ENCODE peak calls at places on chromosome 1, in seven cellular contexts. One of them, this sample, is unnamed.

GRCh38 chr1:219345953-219346352 is 172.3 kb downstream of the LYPLAL1 start:
- DNase-seq in A549: no peak
- DNase-seq in hepatocyte: no peak
- DNase-seq in astrocyte of the cerebellum: no peak
- DNase-seq in IMR-90: no peak
- DNase-seq in CD8-positive, alpha-beta T cell: no peak
- DNase-seq in AG04450: no peak
- DNase-seq in this sample: no peak

GRCh38 chr1:21149862-21150432 is 26.8 kb downstream of the EIF4G3 start:
- DNase-seq in hepatocyte: peak; percentile 54
- DNase-seq in astrocyte of the cerebellum: peak; percentile 98
- DNase-seq in AG04450: peak; percentile 83
- DNase-seq in CD8-positive, alpha-beta T cell: no peak
- DNase-seq in IMR-90: peak; percentile 96
- DNase-seq in A549: peak; percentile 52
- DNase-seq in this sample: peak; percentile 22

GRCh38 chr1:155078496-155079209 is at the start of gene EFNA3:
- DNase-seq in hepatocyte: peak; percentile 92
- DNase-seq in A549: peak; percentile 50
- DNase-seq in AG04450: no peak
- DNase-seq in IMR-90: peak; percentile 42
- DNase-seq in CD8-positive, alpha-beta T cell: peak; percentile 41
- DNase-seq in astrocyte of the cerebellum: no peak
- DNase-seq in this sample: peak; percentile 88

GRCh38 chr1:111990026-111990877 is 784 bp upstream of the KCND3 start:
- DNase-seq in CD8-positive, alpha-beta T cell: no peak
- DNase-seq in A549: no peak
- DNase-seq in astrocyte of the cerebellum: no peak
- DNase-seq in hepatocyte: peak; percentile 29
- DNase-seq in IMR-90: no peak
- DNase-seq in AG04450: no peak
- DNase-seq in this sample: peak; percentile 38

GRCh38 chr1:2258996-2259395 is 30.9 kb downstream of the SKI start:
- DNase-seq in CD8-positive, alpha-beta T cell: peak; percentile 86
- DNase-seq in hepatocyte: no peak
- DNase-seq in A549: no peak
- DNase-seq in astrocyte of the cerebellum: no peak
- DNase-seq in AG04450: no peak
- DNase-seq in IMR-90: no peak
- DNase-seq in this sample: no peak

GRCh38 chr1:225871374-225872074 is 10.7 kb downstream of the TMEM63A start:
- DNase-seq in astrocyte of the cerebellum: no peak
- DNase-seq in IMR-90: no peak
- DNase-seq in hepatocyte: no peak
- DNase-seq in A549: peak; percentile 60
- DNase-seq in CD8-positive, alpha-beta T cell: no peak
- DNase-seq in AG04450: no peak
- DNase-seq in this sample: no peak

GRCh38 chr1:222926566-222926965 is 111.7 kb downstream of the DISP1 start:
- DNase-seq in A549: no peak
- DNase-seq in hepatocyte: no peak
- DNase-seq in AG04450: peak; percentile 45
- DNase-seq in CD8-positive, alpha-beta T cell: no peak
- DNase-seq in IMR-90: peak; percentile 89
- DNase-seq in astrocyte of the cerebellum: peak; percentile 75
- DNase-seq in this sample: no peak

GRCh38 chr1:201947697-201948008 is 1.3 kb upstream of the LMOD1 start:
- DNase-seq in CD8-positive, alpha-beta T cell: no peak
- DNase-seq in IMR-90: no peak
- DNase-seq in astrocyte of the cerebellum: no peak
- DNase-seq in hepatocyte: no peak
- DNase-seq in AG04450: no peak
- DNase-seq in A549: no peak
- DNase-seq in this sample: no peak

GRCh38 chr1:7745783-7746182 is 25.3 kb upstream of the VAMP3 start:
- DNase-seq in AG04450: no peak
- DNase-seq in CD8-positive, alpha-beta T cell: no peak
- DNase-seq in astrocyte of the cerebellum: no peak
- DNase-seq in IMR-90: no peak
- DNase-seq in hepatocyte: no peak
- DNase-seq in A549: no peak
- DNase-seq in this sample: no peak

GRCh38 chr1:67489643-67490042 is 59.4 kb upstream of the SERBP1 start:
- DNase-seq in astrocyte of the cerebellum: no peak
- DNase-seq in hepatocyte: peak; percentile 40
- DNase-seq in AG04450: no peak
- DNase-seq in CD8-positive, alpha-beta T cell: no peak
- DNase-seq in IMR-90: peak; percentile 15
- DNase-seq in A549: no peak
- DNase-seq in this sample: peak; percentile 39

GRCh38 chr1:32925360-32926142 is 24.4 kb upstream of the TMEM54 start:
- DNase-seq in astrocyte of the cerebellum: no peak
- DNase-seq in AG04450: no peak
- DNase-seq in IMR-90: no peak
- DNase-seq in hepatocyte: peak; percentile 58
- DNase-seq in CD8-positive, alpha-beta T cell: no peak
- DNase-seq in A549: no peak
- DNase-seq in this sample: peak; percentile 62

GRCh38 chr1:12148160-12148957 is 18.4 kb upstream of the TNFRSF1B start:
- DNase-seq in A549: no peak
- DNase-seq in CD8-positive, alpha-beta T cell: no peak
- DNase-seq in astrocyte of the cerebellum: no peak
- DNase-seq in AG04450: no peak
- DNase-seq in IMR-90: peak; percentile 76
- DNase-seq in hepatocyte: peak; percentile 76
- DNase-seq in this sample: no peak

GRCh38 chr1:56961426-56961825 is 4.4 kb downstream of the C8B start:
- DNase-seq in hepatocyte: no peak
- DNase-seq in astrocyte of the cerebellum: no peak
- DNase-seq in IMR-90: no peak
- DNase-seq in A549: no peak
- DNase-seq in CD8-positive, alpha-beta T cell: no peak
- DNase-seq in AG04450: no peak
- DNase-seq in this sample: no peak

GRCh38 chr1:193729429-193729828 is 543.0 kb upstream of the B3GALT2 start:
- DNase-seq in AG04450: no peak
- DNase-seq in astrocyte of the cerebellum: no peak
- DNase-seq in CD8-positive, alpha-beta T cell: no peak
- DNase-seq in IMR-90: peak; percentile 65
- DNase-seq in hepatocyte: no peak
- DNase-seq in A549: peak; percentile 39
- DNase-seq in this sample: no peak

GRCh38 chr1:37476087-37476452 is 1.7 kb downstream of the ZC3H12A start:
- DNase-seq in astrocyte of the cerebellum: no peak
- DNase-seq in IMR-90: no peak
- DNase-seq in hepatocyte: no peak
- DNase-seq in CD8-positive, alpha-beta T cell: no peak
- DNase-seq in A549: no peak
- DNase-seq in AG04450: no peak
- DNase-seq in this sample: no peak

GRCh38 chr1:37478451-37478871 is 4.1 kb downstream of the ZC3H12A start:
- DNase-seq in hepatocyte: peak; percentile 22
- DNase-seq in A549: peak; percentile 34
- DNase-seq in CD8-positive, alpha-beta T cell: peak; percentile 71
- DNase-seq in astrocyte of the cerebellum: no peak
- DNase-seq in AG04450: no peak
- DNase-seq in IMR-90: peak; percentile 77
- DNase-seq in this sample: no peak

GRCh38 chr1:37477946-37478345 is 3.6 kb downstream of the ZC3H12A start:
- DNase-seq in AG04450: no peak
- DNase-seq in hepatocyte: peak; percentile 22
- DNase-seq in A549: peak; percentile 19
- DNase-seq in IMR-90: no peak
- DNase-seq in CD8-positive, alpha-beta T cell: no peak
- DNase-seq in astrocyte of the cerebellum: no peak
- DNase-seq in this sample: no peak

GRCh38 chr1:37476460-37477197 is 2.2 kb downstream of the ZC3H12A start:
- DNase-seq in hepatocyte: peak; percentile 89
- DNase-seq in IMR-90: peak; percentile 84
- DNase-seq in astrocyte of the cerebellum: no peak
- DNase-seq in CD8-positive, alpha-beta T cell: no peak
- DNase-seq in AG04450: no peak
- DNase-seq in A549: peak; percentile 65
- DNase-seq in this sample: no peak

DNA sequence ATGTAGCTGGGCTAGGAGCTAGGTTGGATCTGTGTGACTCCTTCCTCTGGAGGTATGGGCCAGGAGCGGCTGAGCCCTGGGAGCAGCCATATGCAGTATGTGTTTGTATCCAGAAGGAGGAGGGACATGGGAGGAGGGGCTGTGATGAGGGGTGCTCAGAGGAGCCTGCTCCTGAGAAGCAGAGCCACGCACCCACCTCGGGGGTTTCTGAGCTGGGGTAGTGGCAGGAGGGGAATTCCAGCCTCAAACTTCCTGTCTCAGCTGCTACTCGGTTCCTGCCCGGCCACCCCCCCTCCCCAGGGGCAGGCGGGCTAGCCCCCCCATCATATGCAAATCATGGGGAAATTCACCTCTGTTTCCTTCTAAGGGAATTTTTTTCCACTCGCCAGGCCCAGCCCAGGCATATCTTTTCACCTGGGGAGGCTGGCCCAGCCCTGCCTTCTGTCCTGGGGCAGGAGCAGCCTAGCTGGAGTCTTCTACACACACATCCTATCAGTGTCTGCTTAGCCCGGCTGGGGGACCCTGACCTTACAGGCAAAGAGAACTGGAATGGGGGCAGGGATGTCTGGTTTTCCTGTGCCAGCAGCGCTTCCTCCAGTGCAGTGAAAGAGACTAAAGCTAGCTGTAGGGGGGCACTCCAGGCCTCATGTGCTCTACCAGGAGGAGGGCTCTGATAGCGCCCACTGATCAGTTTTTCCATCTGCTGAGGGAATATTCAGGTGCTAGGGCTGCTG is 3.0 kb downstream of the ZC3H12A start:
- DNase-seq in hepatocyte: peak; percentile 85
- DNase-seq in astrocyte of the cerebellum: no peak
- DNase-seq in IMR-90: peak; percentile 78
- DNase-seq in CD8-positive, alpha-beta T cell: peak; percentile 92
- DNase-seq in A549: peak; percentile 47
- DNase-seq in AG04450: no peak
- DNase-seq in this sample: no peak
- H3K4me3 ChIP-seq in hepatocyte: peak overlapping the region; percentile 11
- H3K4me3 ChIP-seq in astrocyte of the cerebellum: peak overlapping the region; percentile 54
- H3K4me3 ChIP-seq in IMR-90: peak overlapping the region; percentile 95
- H3K4me3 ChIP-seq in CD8-positive, alpha-beta T cell: peak overlapping the region; percentile 95
- H3K4me3 ChIP-seq in A549: peak overlapping the region; percentile 85
- H3K4me3 ChIP-seq in AG04450: peak overlapping the region; percentile 89
- H3K4me3 ChIP-seq in this sample: no peak overlapping the region

GRCh38 chr1:178512566-178513277 is at the start of gene TEX35:
- DNase-seq in IMR-90: no peak
- DNase-seq in astrocyte of the cerebellum: no peak
- DNase-seq in A549: no peak
- DNase-seq in hepatocyte: no peak
- DNase-seq in AG04450: no peak
- DNase-seq in CD8-positive, alpha-beta T cell: no peak
- DNase-seq in this sample: no peak
- H3K4me3 ChIP-seq in IMR-90: no peak within 1 kb of the TSS
- H3K4me3 ChIP-seq in astrocyte of the cerebellum: no peak within 1 kb of the TSS
- H3K4me3 ChIP-seq in A549: no peak within 1 kb of the TSS
- H3K4me3 ChIP-seq in hepatocyte: no peak within 1 kb of the TSS
- H3K4me3 ChIP-seq in AG04450: no peak within 1 kb of the TSS
- H3K4me3 ChIP-seq in CD8-positive, alpha-beta T cell: no peak within 1 kb of the TSS
- H3K4me3 ChIP-seq in this sample: no peak within 1 kb of the TSS

DNA sequence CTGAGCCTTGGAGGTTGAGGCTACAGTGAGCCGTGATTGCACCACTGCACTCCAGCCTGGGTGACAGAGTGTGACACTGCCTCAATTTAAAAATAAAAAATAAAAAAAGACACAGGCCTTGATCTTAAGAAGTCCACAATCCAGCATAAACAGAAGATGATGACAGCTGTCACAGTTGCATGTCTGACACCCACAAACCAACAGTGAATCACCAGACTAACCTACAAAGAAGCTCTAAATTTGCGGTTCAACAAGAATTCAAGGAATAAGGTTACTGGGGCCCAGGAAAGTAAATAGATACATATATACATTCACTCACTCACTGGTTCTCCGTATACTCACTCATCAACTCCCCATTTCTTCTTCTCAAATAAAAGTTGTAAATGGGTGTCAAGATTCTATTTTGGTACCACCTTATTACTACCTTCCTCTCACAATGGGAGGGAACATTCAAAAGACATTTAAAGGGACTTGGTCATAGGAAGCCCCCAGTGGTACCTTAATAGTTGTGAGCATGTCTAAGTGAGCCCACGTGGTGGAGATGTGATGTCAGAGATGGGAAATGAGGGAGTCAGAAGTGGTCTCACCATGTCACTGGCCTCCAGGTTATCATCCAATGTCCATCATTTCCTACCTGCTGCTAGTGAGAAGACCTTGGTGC is 66.9 kb upstream of the PRDX6 start:
- DNase-seq in A549: no peak
- DNase-seq in CD8-positive, alpha-beta T cell: peak; percentile 45
- DNase-seq in IMR-90: peak; percentile 70
- DNase-seq in hepatocyte: no peak
- DNase-seq in AG04450: no peak
- DNase-seq in astrocyte of the cerebellum: no peak
- DNase-seq in this sample: no peak
- H3K4me3 ChIP-seq in A549: no peak overlapping the region
- H3K4me3 ChIP-seq in CD8-positive, alpha-beta T cell: no peak overlapping the region
- H3K4me3 ChIP-seq in IMR-90: no peak overlapping the region
- H3K4me3 ChIP-seq in hepatocyte: no peak overlapping the region
- H3K4me3 ChIP-seq in AG04450: no peak overlapping the region
- H3K4me3 ChIP-seq in astrocyte of the cerebellum: no peak overlapping the region
- H3K4me3 ChIP-seq in this sample: no peak overlapping the region

GRCh38 chr1:100704473-100704872 is 15.1 kb upstream of the VCAM1 start:
- DNase-seq in astrocyte of the cerebellum: no peak
- DNase-seq in IMR-90: no peak
- DNase-seq in hepatocyte: no peak
- DNase-seq in CD8-positive, alpha-beta T cell: no peak
- DNase-seq in AG04450: no peak
- DNase-seq in A549: no peak
- DNase-seq in this sample: no peak

GRCh38 chr1:100703716-100704115 is 15.8 kb upstream of the VCAM1 start:
- DNase-seq in hepatocyte: no peak
- DNase-seq in A549: no peak
- DNase-seq in IMR-90: no peak
- DNase-seq in astrocyte of the cerebellum: no peak
- DNase-seq in AG04450: no peak
- DNase-seq in CD8-positive, alpha-beta T cell: no peak
- DNase-seq in this sample: no peak

GRCh38 chr1:100700586-100700985 is 19.0 kb upstream of the VCAM1 start:
- DNase-seq in astrocyte of the cerebellum: no peak
- DNase-seq in CD8-positive, alpha-beta T cell: no peak
- DNase-seq in IMR-90: peak; percentile 57
- DNase-seq in hepatocyte: no peak
- DNase-seq in A549: no peak
- DNase-seq in AG04450: no peak
- DNase-seq in this sample: no peak

GRCh38 chr1:100699744-100700143 is 19.8 kb upstream of the VCAM1 start:
- DNase-seq in astrocyte of the cerebellum: no peak
- DNase-seq in hepatocyte: no peak
- DNase-seq in IMR-90: peak; percentile 88
- DNase-seq in CD8-positive, alpha-beta T cell: no peak
- DNase-seq in A549: no peak
- DNase-seq in AG04450: peak; percentile 55
- DNase-seq in this sample: no peak

DNA sequence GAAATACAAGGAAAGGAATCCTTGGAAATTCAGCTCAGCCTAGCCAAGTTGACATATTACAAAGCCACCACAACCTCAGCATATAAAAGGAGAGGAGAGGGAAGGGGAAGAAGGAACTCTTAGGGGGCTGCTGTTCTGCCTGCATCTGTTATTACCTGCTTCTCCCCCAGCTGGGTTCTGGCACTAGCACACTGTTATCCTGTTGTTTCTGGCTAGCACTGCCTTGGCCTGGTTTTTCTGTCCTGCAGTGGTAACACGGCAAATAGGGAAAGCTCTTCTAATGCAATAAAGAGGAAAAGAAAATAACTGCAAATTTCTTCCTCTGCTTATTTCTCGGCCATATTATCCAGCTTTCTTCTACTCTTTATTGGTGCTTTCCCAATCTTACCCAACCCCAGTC is 16.5 kb upstream of the VCAM1 start:
- DNase-seq in astrocyte of the cerebellum: peak; percentile 42
- DNase-seq in CD8-positive, alpha-beta T cell: no peak
- DNase-seq in A549: no peak
- DNase-seq in IMR-90: no peak
- DNase-seq in AG04450: no peak
- DNase-seq in hepatocyte: no peak
- DNase-seq in this sample: no peak
- H3K4me3 ChIP-seq in astrocyte of the cerebellum: no peak overlapping the region
- H3K4me3 ChIP-seq in CD8-positive, alpha-beta T cell: no peak overlapping the region
- H3K4me3 ChIP-seq in A549: no peak overlapping the region
- H3K4me3 ChIP-seq in IMR-90: no peak overlapping the region
- H3K4me3 ChIP-seq in AG04450: no peak overlapping the region
- H3K4me3 ChIP-seq in hepatocyte: no peak overlapping the region
- H3K4me3 ChIP-seq in this sample: no peak overlapping the region

This sample was measured in neural progenitor cell.